ENCODE peak calls at places on chromosomes 5 and 9, in six cellular contexts. P is naive thymus-derived CD8-positive, alpha-beta T cell; C is neuronal stem cell; D is NCI-H146; G is activated T-cell treated with anti-CD3 and anti-CD28 coated beads, Interleukin-2, amount 50 U/mL, for 72 hours; Z is RPMI8226. V is an unnamed sample.

GRCh38 chr5:172713113-172713808 is 57.7 kb downstream of the DUSP1 start:
- DNase-seq in C (peak; percentile 58), Z (peak; percentile 49), G (peak; percentile 76), P (peak; percentile 74), D (peak; percentile 29), V (peak; percentile 87)

GRCh38 chr9:36560813-36561212 is 11.9 kb upstream of the MELK start:
- DNase-seq in D (no peak), C (no peak), Z (no peak), G (no peak), P (no peak), V (no peak)

GRCh38 chr5:29161399-29161798 is 2032.1 kb upstream of the CDH6 start:
- DNase-seq in C (no peak), Z (no peak), P (no peak), D (no peak), G (no peak), V (no peak)

GRCh38 chr9:108889649-108890067 is 27.6 kb downstream of the ACTL7A start:
- DNase-seq in C (no peak), P (no peak), D (no peak), Z (no peak), G (no peak), V (no peak)

GRCh38 chr5:125326114-125326513 is 579.7 kb upstream of the ZNF608 start:
- DNase-seq in P (no peak), C (no peak), G (no peak), Z (no peak), D (peak; percentile 84), V (no peak)

GRCh38 chr5:373710-374602 is 52.4 kb downstream of the AHRR start:
- DNase-seq in P (peak; percentile 67), Z (peak; percentile 86), D (peak; percentile 82), G (peak; percentile 92), C (peak; percentile 24), V (peak; percentile 75)

GRCh38 chr9:136526625-136527066 is 19.2 kb downstream of the NOTCH1 start:
- DNase-seq in G (no peak), D (peak; percentile 90), P (no peak), Z (no peak), C (no peak), V (no peak)

GRCh38 chr5:159902444-159903121 is 13.7 kb upstream of the ADRA1B start:
- DNase-seq in C (no peak), D (no peak), Z (no peak), G (no peak), P (no peak), V (no peak)

V was measured in upper lobe of right lung.